ENCODE peak calls at places on chromosomes 16 and 17, in eight cellular contexts. One of them, this sample, is unnamed.

GRCh38 chr16:31092330-31092729 is 2.3 kb downstream of the VKORC1 start:
- DNase-seq in amygdala: no peak
- DNase-seq in activated CD4-positive, alpha-beta T cell treated with anti-CD3 and anti-CD28 coated beads, Interleukin-2, amount 50 U/mL, for 48 hours: no peak
- DNase-seq in AG08396: no peak
- DNase-seq in mucosa of descending colon: no peak
- DNase-seq in EL: peak; percentile 73
- DNase-seq in HS-27A: no peak
- DNase-seq in mucosa of gallbladder: no peak
- DNase-seq in this sample: no peak

GRCh38 chr16:83400234-83400633 is 407.5 kb upstream of the HSBP1 start:
- DNase-seq in amygdala: no peak
- DNase-seq in activated CD4-positive, alpha-beta T cell treated with anti-CD3 and anti-CD28 coated beads, Interleukin-2, amount 50 U/mL, for 48 hours: no peak
- DNase-seq in AG08396: no peak
- DNase-seq in mucosa of descending colon: no peak
- DNase-seq in EL: no peak
- DNase-seq in HS-27A: no peak
- DNase-seq in mucosa of gallbladder: no peak
- DNase-seq in this sample: no peak

GRCh38 chr17:14302421-14303099 is 1.7 kb downstream of the HS3ST3B1 start:
- DNase-seq in amygdala: peak; percentile 27
- DNase-seq in activated CD4-positive, alpha-beta T cell treated with anti-CD3 and anti-CD28 coated beads, Interleukin-2, amount 50 U/mL, for 48 hours: peak; percentile 86
- DNase-seq in AG08396: peak; percentile 89
- DNase-seq in mucosa of descending colon: peak; percentile 91
- DNase-seq in EL: peak; percentile 87
- DNase-seq in HS-27A: peak; percentile 39
- DNase-seq in mucosa of gallbladder: peak; percentile 84
- DNase-seq in this sample: peak; percentile 85

GRCh38 chr17:56994009-56994792 is 16.3 kb downstream of the SCPEP1 start:
- DNase-seq in amygdala: no peak
- DNase-seq in activated CD4-positive, alpha-beta T cell treated with anti-CD3 and anti-CD28 coated beads, Interleukin-2, amount 50 U/mL, for 48 hours: no peak
- DNase-seq in AG08396: no peak
- DNase-seq in mucosa of descending colon: no peak
- DNase-seq in EL: no peak
- DNase-seq in HS-27A: no peak
- DNase-seq in mucosa of gallbladder: no peak
- DNase-seq in this sample: no peak

GRCh38 chr17:32627233-32628008 is 140.6 kb downstream of the CDK5R1 start:
- DNase-seq in amygdala: peak; percentile 72
- DNase-seq in activated CD4-positive, alpha-beta T cell treated with anti-CD3 and anti-CD28 coated beads, Interleukin-2, amount 50 U/mL, for 48 hours: no peak
- DNase-seq in AG08396: no peak
- DNase-seq in mucosa of descending colon: no peak
- DNase-seq in EL: peak; percentile 19
- DNase-seq in HS-27A: no peak
- DNase-seq in mucosa of gallbladder: no peak
- DNase-seq in this sample: no peak

GRCh38 chr16:15795615-15796014 is 61.2 kb downstream of the MYH11 start:
- DNase-seq in amygdala: no peak
- DNase-seq in activated CD4-positive, alpha-beta T cell treated with anti-CD3 and anti-CD28 coated beads, Interleukin-2, amount 50 U/mL, for 48 hours: no peak
- DNase-seq in AG08396: no peak
- DNase-seq in mucosa of descending colon: no peak
- DNase-seq in EL: no peak
- DNase-seq in HS-27A: no peak
- DNase-seq in mucosa of gallbladder: no peak
- DNase-seq in this sample: no peak

GRCh38 chr16:85994492-85995433 is 95.8 kb downstream of the IRF8 start:
- DNase-seq in amygdala: no peak
- DNase-seq in activated CD4-positive, alpha-beta T cell treated with anti-CD3 and anti-CD28 coated beads, Interleukin-2, amount 50 U/mL, for 48 hours: no peak
- DNase-seq in AG08396: no peak
- DNase-seq in mucosa of descending colon: no peak
- DNase-seq in EL: no peak
- DNase-seq in HS-27A: no peak
- DNase-seq in mucosa of gallbladder: no peak
- DNase-seq in this sample: no peak

GRCh38 chr16:87075319-87075860 is 241.8 kb downstream of the C16orf95 start:
- DNase-seq in amygdala: no peak
- DNase-seq in activated CD4-positive, alpha-beta T cell treated with anti-CD3 and anti-CD28 coated beads, Interleukin-2, amount 50 U/mL, for 48 hours: no peak
- DNase-seq in AG08396: no peak
- DNase-seq in mucosa of descending colon: no peak
- DNase-seq in EL: no peak
- DNase-seq in HS-27A: no peak
- DNase-seq in mucosa of gallbladder: no peak
- DNase-seq in this sample: no peak

GRCh38 chr16:48556913-48557351 is 53.0 kb downstream of the N4BP1 start:
- DNase-seq in amygdala: no peak
- DNase-seq in activated CD4-positive, alpha-beta T cell treated with anti-CD3 and anti-CD28 coated beads, Interleukin-2, amount 50 U/mL, for 48 hours: peak; percentile 36
- DNase-seq in AG08396: peak; percentile 52
- DNase-seq in mucosa of descending colon: no peak
- DNase-seq in EL: peak; percentile 69
- DNase-seq in HS-27A: no peak
- DNase-seq in mucosa of gallbladder: no peak
- DNase-seq in this sample: no peak

GRCh38 chr17:45172541-45173286 is 11.0 kb downstream of the HEXIM2 start:
- DNase-seq in amygdala: peak; percentile 82
- DNase-seq in activated CD4-positive, alpha-beta T cell treated with anti-CD3 and anti-CD28 coated beads, Interleukin-2, amount 50 U/mL, for 48 hours: peak; percentile 62
- DNase-seq in AG08396: peak; percentile 68
- DNase-seq in mucosa of descending colon: peak; percentile 79
- DNase-seq in EL: peak; percentile 95
- DNase-seq in HS-27A: no peak
- DNase-seq in mucosa of gallbladder: peak; percentile 66
- DNase-seq in this sample: peak; percentile 87

GRCh38 chr17:65072577-65073178 is 16.1 kb upstream of the GNA13 start:
- DNase-seq in amygdala: no peak
- DNase-seq in activated CD4-positive, alpha-beta T cell treated with anti-CD3 and anti-CD28 coated beads, Interleukin-2, amount 50 U/mL, for 48 hours: no peak
- DNase-seq in AG08396: no peak
- DNase-seq in mucosa of descending colon: peak; percentile 63
- DNase-seq in EL: no peak
- DNase-seq in HS-27A: no peak
- DNase-seq in mucosa of gallbladder: peak; percentile 84
- DNase-seq in this sample: no peak

GRCh38 chr16:8963010-8963824 is 489 bp downstream of the USP7 start:
- DNase-seq in amygdala: no peak
- DNase-seq in activated CD4-positive, alpha-beta T cell treated with anti-CD3 and anti-CD28 coated beads, Interleukin-2, amount 50 U/mL, for 48 hours: no peak
- DNase-seq in AG08396: peak; percentile 46
- DNase-seq in mucosa of descending colon: peak; percentile 60
- DNase-seq in EL: no peak
- DNase-seq in HS-27A: no peak
- DNase-seq in mucosa of gallbladder: no peak
- DNase-seq in this sample: no peak

GRCh38 chr17:42142371-42142896 is 12.4 kb downstream of the RAB5C start:
- DNase-seq in amygdala: no peak
- DNase-seq in activated CD4-positive, alpha-beta T cell treated with anti-CD3 and anti-CD28 coated beads, Interleukin-2, amount 50 U/mL, for 48 hours: no peak
- DNase-seq in AG08396: peak; percentile 60
- DNase-seq in mucosa of descending colon: no peak
- DNase-seq in EL: peak; percentile 87
- DNase-seq in HS-27A: peak; percentile 62
- DNase-seq in mucosa of gallbladder: no peak
- DNase-seq in this sample: no peak

GRCh38 chr16:48361012-48361411 is 24.2 kb downstream of the SIAH1 start:
- DNase-seq in amygdala: no peak
- DNase-seq in activated CD4-positive, alpha-beta T cell treated with anti-CD3 and anti-CD28 coated beads, Interleukin-2, amount 50 U/mL, for 48 hours: no peak
- DNase-seq in AG08396: no peak
- DNase-seq in mucosa of descending colon: no peak
- DNase-seq in EL: no peak
- DNase-seq in HS-27A: no peak
- DNase-seq in mucosa of gallbladder: no peak
- DNase-seq in this sample: no peak

GRCh38 chr17:68908045-68908444 is 47.1 kb downstream of the ABCA8 start:
- DNase-seq in amygdala: no peak
- DNase-seq in activated CD4-positive, alpha-beta T cell treated with anti-CD3 and anti-CD28 coated beads, Interleukin-2, amount 50 U/mL, for 48 hours: no peak
- DNase-seq in AG08396: no peak
- DNase-seq in mucosa of descending colon: no peak
- DNase-seq in EL: no peak
- DNase-seq in HS-27A: no peak
- DNase-seq in mucosa of gallbladder: no peak
- DNase-seq in this sample: no peak

GRCh38 chr16:84266451-84266850 is 26.6 kb upstream of the KCNG4 start:
- DNase-seq in amygdala: peak; percentile 52
- DNase-seq in activated CD4-positive, alpha-beta T cell treated with anti-CD3 and anti-CD28 coated beads, Interleukin-2, amount 50 U/mL, for 48 hours: peak; percentile 27
- DNase-seq in AG08396: peak; percentile 56
- DNase-seq in mucosa of descending colon: no peak
- DNase-seq in EL: peak; percentile 52
- DNase-seq in HS-27A: peak; percentile 40
- DNase-seq in mucosa of gallbladder: peak; percentile 73
- DNase-seq in this sample: no peak

GRCh38 chr16:14548933-14549788 is 80.9 kb downstream of the PARN start:
- DNase-seq in amygdala: no peak
- DNase-seq in activated CD4-positive, alpha-beta T cell treated with anti-CD3 and anti-CD28 coated beads, Interleukin-2, amount 50 U/mL, for 48 hours: no peak
- DNase-seq in AG08396: no peak
- DNase-seq in mucosa of descending colon: no peak
- DNase-seq in EL: no peak
- DNase-seq in HS-27A: no peak
- DNase-seq in mucosa of gallbladder: no peak
- DNase-seq in this sample: no peak

GRCh38 chr17:59001158-59001814 is 105.4 kb downstream of the TRIM37 start:
- DNase-seq in amygdala: no peak
- DNase-seq in activated CD4-positive, alpha-beta T cell treated with anti-CD3 and anti-CD28 coated beads, Interleukin-2, amount 50 U/mL, for 48 hours: peak; percentile 79
- DNase-seq in AG08396: peak; percentile 39
- DNase-seq in mucosa of descending colon: no peak
- DNase-seq in EL: peak; percentile 82
- DNase-seq in HS-27A: peak; percentile 40
- DNase-seq in mucosa of gallbladder: peak; percentile 52
- DNase-seq in this sample: no peak

GRCh38 chr16:11748404-11749254 is 6.0 kb upstream of the TXNDC11 start:
- DNase-seq in amygdala: no peak
- DNase-seq in activated CD4-positive, alpha-beta T cell treated with anti-CD3 and anti-CD28 coated beads, Interleukin-2, amount 50 U/mL, for 48 hours: no peak
- DNase-seq in AG08396: no peak
- DNase-seq in mucosa of descending colon: peak; percentile 52
- DNase-seq in EL: no peak
- DNase-seq in HS-27A: no peak
- DNase-seq in mucosa of gallbladder: peak; percentile 23
- DNase-seq in this sample: no peak

GRCh38 chr17:56832446-56832845 is 1.3 kb downstream of the C17orf67 start:
- DNase-seq in amygdala: no peak
- DNase-seq in activated CD4-positive, alpha-beta T cell treated with anti-CD3 and anti-CD28 coated beads, Interleukin-2, amount 50 U/mL, for 48 hours: no peak
- DNase-seq in AG08396: no peak
- DNase-seq in mucosa of descending colon: no peak
- DNase-seq in EL: peak; percentile 4
- DNase-seq in HS-27A: no peak
- DNase-seq in mucosa of gallbladder: no peak
- DNase-seq in this sample: no peak

GRCh38 chr17:77779711-77780539 is 178.6 kb upstream of the TNRC6C start:
- DNase-seq in amygdala: peak; percentile 30
- DNase-seq in activated CD4-positive, alpha-beta T cell treated with anti-CD3 and anti-CD28 coated beads, Interleukin-2, amount 50 U/mL, for 48 hours: no peak
- DNase-seq in AG08396: peak; percentile 68
- DNase-seq in mucosa of descending colon: no peak
- DNase-seq in EL: peak; percentile 21
- DNase-seq in HS-27A: no peak
- DNase-seq in mucosa of gallbladder: no peak
- DNase-seq in this sample: peak; percentile 64

GRCh38 chr17:35900693-35901487 is 20.7 kb upstream of the CCL5 start:
- DNase-seq in amygdala: no peak
- DNase-seq in activated CD4-positive, alpha-beta T cell treated with anti-CD3 and anti-CD28 coated beads, Interleukin-2, amount 50 U/mL, for 48 hours: no peak
- DNase-seq in AG08396: no peak
- DNase-seq in mucosa of descending colon: no peak
- DNase-seq in EL: no peak
- DNase-seq in HS-27A: no peak
- DNase-seq in mucosa of gallbladder: no peak
- DNase-seq in this sample: no peak

GRCh38 chr17:42394838-42395237 is 6.6 kb upstream of the STAT3 start:
- DNase-seq in amygdala: no peak
- DNase-seq in activated CD4-positive, alpha-beta T cell treated with anti-CD3 and anti-CD28 coated beads, Interleukin-2, amount 50 U/mL, for 48 hours: no peak
- DNase-seq in AG08396: no peak
- DNase-seq in mucosa of descending colon: no peak
- DNase-seq in EL: no peak
- DNase-seq in HS-27A: no peak
- DNase-seq in mucosa of gallbladder: no peak
- DNase-seq in this sample: no peak

GRCh38 chr17:13590441-13590840 is 11.3 kb downstream of the HS3ST3A1 start:
- DNase-seq in amygdala: no peak
- DNase-seq in activated CD4-positive, alpha-beta T cell treated with anti-CD3 and anti-CD28 coated beads, Interleukin-2, amount 50 U/mL, for 48 hours: no peak
- DNase-seq in AG08396: no peak
- DNase-seq in mucosa of descending colon: no peak
- DNase-seq in EL: peak; percentile 41
- DNase-seq in HS-27A: no peak
- DNase-seq in mucosa of gallbladder: no peak
- DNase-seq in this sample: no peak

GRCh38 chr17:4412933-4413831 is 20.6 kb upstream of the SPNS3 start:
- DNase-seq in amygdala: peak; percentile 69
- DNase-seq in activated CD4-positive, alpha-beta T cell treated with anti-CD3 and anti-CD28 coated beads, Interleukin-2, amount 50 U/mL, for 48 hours: peak; percentile 97
- DNase-seq in AG08396: peak; percentile 87
- DNase-seq in mucosa of descending colon: peak; percentile 92
- DNase-seq in EL: peak; percentile 85
- DNase-seq in HS-27A: peak; percentile 40
- DNase-seq in mucosa of gallbladder: peak; percentile 94
- DNase-seq in this sample: peak; percentile 94

GRCh38 chr16:12538667-12539081 is 265.0 kb downstream of the CPPED1 start:
- DNase-seq in amygdala: no peak
- DNase-seq in activated CD4-positive, alpha-beta T cell treated with anti-CD3 and anti-CD28 coated beads, Interleukin-2, amount 50 U/mL, for 48 hours: no peak
- DNase-seq in AG08396: no peak
- DNase-seq in mucosa of descending colon: no peak
- DNase-seq in EL: no peak
- DNase-seq in HS-27A: no peak
- DNase-seq in mucosa of gallbladder: no peak
- DNase-seq in this sample: no peak

GRCh38 chr16:82638095-82638798 is 11.5 kb downstream of the CDH13 start:
- DNase-seq in amygdala: no peak
- DNase-seq in activated CD4-positive, alpha-beta T cell treated with anti-CD3 and anti-CD28 coated beads, Interleukin-2, amount 50 U/mL, for 48 hours: no peak
- DNase-seq in AG08396: no peak
- DNase-seq in mucosa of descending colon: no peak
- DNase-seq in EL: peak; percentile 95
- DNase-seq in HS-27A: peak; percentile 91
- DNase-seq in mucosa of gallbladder: no peak
- DNase-seq in this sample: no peak

GRCh38 chr17:75820411-75821080 is 23.7 kb downstream of the UNC13D start:
- DNase-seq in amygdala: no peak
- DNase-seq in activated CD4-positive, alpha-beta T cell treated with anti-CD3 and anti-CD28 coated beads, Interleukin-2, amount 50 U/mL, for 48 hours: no peak
- DNase-seq in AG08396: no peak
- DNase-seq in mucosa of descending colon: no peak
- DNase-seq in EL: no peak
- DNase-seq in HS-27A: no peak
- DNase-seq in mucosa of gallbladder: no peak
- DNase-seq in this sample: no peak

GRCh38 chr17:73647767-73648542 is 3.7 kb upstream of the SDK2 start:
- DNase-seq in amygdala: no peak
- DNase-seq in activated CD4-positive, alpha-beta T cell treated with anti-CD3 and anti-CD28 coated beads, Interleukin-2, amount 50 U/mL, for 48 hours: no peak
- DNase-seq in AG08396: no peak
- DNase-seq in mucosa of descending colon: no peak
- DNase-seq in EL: no peak
- DNase-seq in HS-27A: no peak
- DNase-seq in mucosa of gallbladder: no peak
- DNase-seq in this sample: no peak

GRCh38 chr16:138049-138417 is 440 bp downstream of the NPRL3 start:
- DNase-seq in amygdala: no peak
- DNase-seq in activated CD4-positive, alpha-beta T cell treated with anti-CD3 and anti-CD28 coated beads, Interleukin-2, amount 50 U/mL, for 48 hours: peak; percentile 38
- DNase-seq in AG08396: peak; percentile 37
- DNase-seq in mucosa of descending colon: peak; percentile 57
- DNase-seq in EL: peak; percentile 9
- DNase-seq in HS-27A: no peak
- DNase-seq in mucosa of gallbladder: no peak
- DNase-seq in this sample: peak; percentile 51

GRCh38 chr17:1865252-1866037 is 35.6 kb downstream of the RPA1 start:
- DNase-seq in amygdala: no peak
- DNase-seq in activated CD4-positive, alpha-beta T cell treated with anti-CD3 and anti-CD28 coated beads, Interleukin-2, amount 50 U/mL, for 48 hours: peak; percentile 56
- DNase-seq in AG08396: peak; percentile 49
- DNase-seq in mucosa of descending colon: peak; percentile 41
- DNase-seq in EL: peak; percentile 41
- DNase-seq in HS-27A: no peak
- DNase-seq in mucosa of gallbladder: peak; percentile 45
- DNase-seq in this sample: no peak

GRCh38 chr16:8656376-8656775 is 18.0 kb upstream of the ABAT start:
- DNase-seq in amygdala: no peak
- DNase-seq in activated CD4-positive, alpha-beta T cell treated with anti-CD3 and anti-CD28 coated beads, Interleukin-2, amount 50 U/mL, for 48 hours: no peak
- DNase-seq in AG08396: no peak
- DNase-seq in mucosa of descending colon: no peak
- DNase-seq in EL: no peak
- DNase-seq in HS-27A: no peak
- DNase-seq in mucosa of gallbladder: no peak
- DNase-seq in this sample: no peak

GRCh38 chr17:69103557-69104233 is 38.0 kb downstream of the ABCA6 start:
- DNase-seq in amygdala: no peak
- DNase-seq in activated CD4-positive, alpha-beta T cell treated with anti-CD3 and anti-CD28 coated beads, Interleukin-2, amount 50 U/mL, for 48 hours: no peak
- DNase-seq in AG08396: no peak
- DNase-seq in mucosa of descending colon: no peak
- DNase-seq in EL: no peak
- DNase-seq in HS-27A: no peak
- DNase-seq in mucosa of gallbladder: no peak
- DNase-seq in this sample: no peak

GRCh38 chr17:6110088-6110487 is 39.9 kb downstream of the WSCD1 start:
- DNase-seq in amygdala: no peak
- DNase-seq in activated CD4-positive, alpha-beta T cell treated with anti-CD3 and anti-CD28 coated beads, Interleukin-2, amount 50 U/mL, for 48 hours: no peak
- DNase-seq in AG08396: no peak
- DNase-seq in mucosa of descending colon: peak; percentile 37
- DNase-seq in EL: no peak
- DNase-seq in HS-27A: no peak
- DNase-seq in mucosa of gallbladder: no peak
- DNase-seq in this sample: no peak